ENCODE peak calls at places on chromosomes 3 and 15, in eight cellular contexts. E is caudate nucleus; N is ovary; B is hepatocyte; D is GM23338; K is activated CD8-positive, alpha-beta memory T cell treated with anti-CD3 and anti-CD28 coated beads, Interleukin-2, amount 10 ng/mL, durations not matched to agents 7 days and 5 days; H is lung; X is bronchial epithelial cell. Q is an unnamed sample.

GRCh38 chr3:40828741-40829415 is 304.1 kb downstream of the ZNF621 start:
- DNase-seq in E (no peak), N (no peak), B (no peak), D (no peak), K (no peak), H (no peak), X (peak), Q (no peak)

GRCh38 chr15:50235794-50236193 is 29.7 kb downstream of the HDC start:
- DNase-seq in E (no peak), N (no peak), B (no peak), D (no peak), K (no peak), H (no peak), X (no peak), Q (peak)

GRCh38 chr3:76024640-76025039 is 239.3 kb upstream of the ZNF717 start:
- DNase-seq in E (no peak), N (no peak), B (peak), D (peak), K (no peak), H (no peak), X (peak), Q (no peak)

GRCh38 chr3:64056616-64057165 is 33.4 kb upstream of the PSMD6 start:
- DNase-seq in E (no peak), N (no peak), B (no peak), D (no peak), K (no peak), H (no peak), X (no peak), Q (no peak)

GRCh38 chr3:64445318-64446300 is 220.3 kb upstream of the PRICKLE2 start:
- DNase-seq in E (no peak), N (peak), B (peak), D (peak), K (no peak), H (peak), X (no peak), Q (peak)

GRCh38 chr3:138809506-138810266 is 25.0 kb downstream of the PIK3CB start:
- DNase-seq in E (no peak), N (no peak), B (no peak), D (no peak), K (no peak), H (no peak), X (no peak), Q (no peak)

GRCh38 chr15:100350434-100351226 is 8.9 kb upstream of the ADAMTS17 start:
- DNase-seq in E (no peak), N (peak), B (peak), D (no peak), K (no peak), H (peak), X (peak), Q (peak)

GRCh38 chr3:11154036-11154952 is at the start of gene HRH1:
- DNase-seq in E (peak), N (no peak), B (peak), D (peak), K (no peak), H (no peak), X (no peak), Q (no peak)

GRCh38 chr3:122151480-122151879 is 32.0 kb upstream of the CASR start:
- DNase-seq in E (no peak), N (no peak), B (no peak), D (no peak), K (no peak), H (no peak), X (peak), Q (no peak)

GRCh38 chr3:32540899-32541298 is 29.8 kb downstream of the DYNC1LI1 start:
- DNase-seq in E (no peak), N (no peak), B (no peak), D (no peak), K (no peak), H (no peak), X (no peak), Q (no peak)

GRCh38 chr3:42667523-42668402 is 14.3 kb downstream of the ZBTB47 start:
- DNase-seq in E (no peak), N (no peak), B (no peak), D (no peak), K (peak), H (no peak), X (no peak), Q (peak)

GRCh38 chr15:43895586-43895985 is 68.8 kb downstream of the WDR76 start:
- DNase-seq in E (no peak), N (no peak), B (no peak), D (no peak), K (no peak), H (no peak), X (no peak), Q (no peak)

GRCh38 chr3:71582612-71583568 is 638 bp downstream of the FOXP1 start:
- DNase-seq in E (peak), N (peak), B (peak), D (peak), K (peak), H (peak), X (peak), Q (peak)

GRCh38 chr3:177191108-177191779 is 6.0 kb downstream of the TBL1XR1 start:
- DNase-seq in E (no peak), N (no peak), B (no peak), D (no peak), K (no peak), H (no peak), X (no peak), Q (no peak)

GRCh38 chr15:31866248-31866647 is 164.1 kb upstream of the CHRNA7 start:
- DNase-seq in E (no peak), N (no peak), B (no peak), D (no peak), K (no peak), H (no peak), X (no peak), Q (no peak)

GRCh38 chr3:30826381-30827061 is 67.9 kb downstream of the GADL1 start:
- DNase-seq in E (no peak), N (no peak), B (no peak), D (no peak), K (no peak), H (no peak), X (peak), Q (no peak)

GRCh38 chr3:190258634-190259033 is 63.6 kb downstream of the CLDN1 start:
- DNase-seq in E (no peak), N (no peak), B (no peak), D (no peak), K (no peak), H (no peak), X (no peak), Q (no peak)

GRCh38 chr15:77744398-77744797 is 111.7 kb upstream of the LINGO1 start:
- DNase-seq in E (no peak), N (no peak), B (no peak), D (no peak), K (no peak), H (no peak), X (no peak), Q (no peak)

GRCh38 chr3:195511136-195511535 is 32.0 kb downstream of the PPP1R2 start:
- DNase-seq in E (no peak), N (no peak), B (peak), D (no peak), K (no peak), H (no peak), X (no peak), Q (no peak)

GRCh38 chr3:99854899-99855298 is 37.2 kb downstream of the CMSS1 start:
- DNase-seq in E (no peak), N (no peak), B (no peak), D (no peak), K (no peak), H (no peak), X (no peak), Q (no peak)

GRCh38 chr3:82088749-82089148 is 327.3 kb upstream of the GBE1 start:
- DNase-seq in E (no peak), N (no peak), B (no peak), D (no peak), K (no peak), H (no peak), X (no peak), Q (no peak)

GRCh38 chr15:89095073-89095472 is 6.8 kb downstream of the ABHD2 start:
- DNase-seq in E (no peak), N (no peak), B (no peak), D (no peak), K (no peak), H (no peak), X (no peak), Q (no peak)

GRCh38 chr3:13771496-13771895 is 108.4 kb downstream of the WNT7A start:
- DNase-seq in E (no peak), N (no peak), B (no peak), D (no peak), K (no peak), H (no peak), X (no peak), Q (no peak)

GRCh38 chr3:127914584-127914983 is 448 bp upstream of the KBTBD12 start:
- DNase-seq in E (no peak), N (no peak), B (no peak), D (no peak), K (no peak), H (no peak), X (no peak), Q (no peak)

GRCh38 chr3:196335004-196335403 is 3.2 kb downstream of the TM4SF19 start:
- DNase-seq in E (no peak), N (no peak), B (no peak), D (no peak), K (no peak), H (no peak), X (no peak), Q (no peak)

GRCh38 chr3:184559336-184559735 is 2.2 kb upstream of the EPHB3 start:
- DNase-seq in E (no peak), N (peak), B (no peak), D (no peak), K (no peak), H (peak), X (no peak), Q (no peak)